ENCODE peak calls at places on chromosomes 1 and 21, in seven cellular contexts. K is sigmoid colon, C is ovary, P is A549, H is lung, M is astrocyte, X is heart right ventricle. N is an unnamed sample.

GRCh38 chr1:149888160-149888998 is 11.0 kb upstream of the BOLA1 start:
- DNase-seq in K (peak), H (peak), X (peak), M (peak), P (peak), C (peak), N (peak)

GRCh38 chr1:193068013-193068412 is 8.6 kb downstream of the RO60 start:
- DNase-seq in P (no peak), H (no peak), X (no peak), K (no peak), C (no peak), M (no peak), N (no peak)

GRCh38 chr1:168135982-168136708 is 585 bp downstream of the GPR161 start:
- DNase-seq in K (peak), H (no peak), M (no peak), P (peak), C (peak), X (no peak), N (no peak)

GRCh38 chr1:200410566-200410878 is 686 bp upstream of the ZNF281 start:
- DNase-seq in K (no peak), P (no peak), M (peak), X (no peak), C (no peak), H (no peak), N (no peak)

GRCh38 chr1:71023515-71023914 is 24.1 kb downstream of the PTGER3 start:
- DNase-seq in M (no peak), C (no peak), P (no peak), K (no peak), X (no peak), H (no peak), N (no peak)

GRCh38 chr1:186841599-186841998 is 12.8 kb downstream of the PLA2G4A start:
- DNase-seq in C (no peak), X (no peak), P (no peak), M (peak), H (no peak), K (no peak), N (no peak)

GRCh38 chr1:29083318-29084195 is 40.1 kb downstream of the TMEM200B start:
- DNase-seq in X (no peak), H (no peak), C (no peak), K (no peak), P (no peak), M (no peak), N (no peak)

GRCh38 chr1:22412932-22413727 is 38.5 kb upstream of the ZBTB40 start:
- DNase-seq in M (no peak), K (no peak), X (no peak), H (no peak), P (no peak), C (no peak), N (no peak)

GRCh38 chr1:154546264-154547043 is 12.0 kb downstream of the UBE2Q1 start:
- DNase-seq in H (peak), M (no peak), K (peak), X (peak), P (peak), C (peak), N (no peak)

GRCh38 chr1:93080424-93080823 is 1.3 kb downstream of the MTF2 start:
- DNase-seq in K (no peak), H (no peak), P (peak), M (peak), X (no peak), C (no peak), N (no peak)

GRCh38 chr1:179785025-179785424 is 41.9 kb downstream of the FAM163A start:
- DNase-seq in H (no peak), M (peak), C (no peak), X (no peak), K (no peak), P (no peak), N (no peak)

GRCh38 chr1:198496216-198497143 is 44.0 kb downstream of the ATP6V1G3 start:
- DNase-seq in X (no peak), C (no peak), K (no peak), M (peak), H (no peak), P (no peak), N (no peak)

GRCh38 chr1:1305300-1306069 is 2.2 kb downstream of the ACAP3 start:
- DNase-seq in M (peak), X (peak), H (peak), C (peak), K (peak), P (peak), N (no peak)

GRCh38 chr21:17775431-17776126 is 43.6 kb downstream of the C21orf91 start:
- DNase-seq in H (no peak), X (no peak), P (no peak), M (no peak), K (no peak), C (no peak), N (no peak)

GRCh38 chr1:209008586-209008985 is 574.9 kb upstream of the CAMK1G start:
- DNase-seq in C (no peak), P (no peak), X (no peak), K (no peak), M (no peak), H (no peak), N (no peak)

GRCh38 chr1:218347316-218347712 is 2.2 kb downstream of the TGFB2 start:
- DNase-seq in C (peak), X (no peak), H (no peak), K (peak), P (peak), M (peak), N (no peak)

GRCh38 chr1:163844393-163844948 is 522.7 kb downstream of the NUF2 start:
- DNase-seq in H (no peak), M (peak), K (no peak), P (no peak), X (no peak), C (no peak), N (no peak)

GRCh38 chr1:9723926-9724325 is 72.4 kb downstream of the PIK3CD start:
- DNase-seq in K (no peak), C (no peak), P (no peak), H (no peak), X (no peak), M (no peak), N (no peak)

GRCh38 chr1:1917995-1918900 is 831 bp downstream of the TMEM52 start:
- DNase-seq in X (no peak), C (peak), H (no peak), M (no peak), P (no peak), K (peak), N (no peak)

GRCh38 chr1:60037669-60038068 is 35.9 kb downstream of the C1orf87 start:
- DNase-seq in M (no peak), H (no peak), X (no peak), P (no peak), C (no peak), K (no peak), N (no peak)

GRCh38 chr1:226444901-226445300 is 37.0 kb upstream of the PARP1 start:
- DNase-seq in H (no peak), K (no peak), X (no peak), P (no peak), M (no peak), C (no peak), N (no peak)

GRCh38 chr1:192968323-192968722 is 90.8 kb downstream of the UCHL5 start:
- DNase-seq in P (no peak), X (no peak), H (no peak), K (no peak), C (no peak), M (no peak), N (no peak)

GRCh38 chr1:119729044-119729443 is 17.3 kb downstream of the PHGDH start:
- DNase-seq in P (no peak), H (no peak), K (no peak), C (no peak), M (no peak), X (no peak), N (no peak)

GRCh38 chr1:113252166-113252565 is 138.1 kb upstream of the MAGI3 start:
- DNase-seq in X (no peak), M (no peak), H (no peak), C (no peak), K (no peak), P (no peak), N (no peak)

GRCh38 chr1:227946624-227947424 is 908 bp downstream of the WNT9A start:
- DNase-seq in X (peak), K (peak), H (peak), M (peak), P (peak), C (peak), N (peak)

GRCh38 chr1:157505481-157506272 is 46.6 kb downstream of the FCRL5 start:
- DNase-seq in X (peak), P (peak), C (no peak), K (no peak), H (peak), M (peak), N (no peak)

GRCh38 chr1:47983677-47984076 is 13.5 kb downstream of the TRABD2B start:
- DNase-seq in X (no peak), M (no peak), H (no peak), P (no peak), C (no peak), K (no peak), N (no peak)

GRCh38 chr1:168842306-168842705 is 113.3 kb upstream of the DPT start:
- DNase-seq in C (no peak), P (no peak), M (no peak), H (no peak), K (no peak), X (no peak), N (no peak)

GRCh38 chr1:57860333-57860732 is 436.5 kb upstream of the DAB1 start:
- DNase-seq in K (no peak), X (no peak), H (no peak), P (no peak), C (no peak), M (no peak), N (no peak)

GRCh38 chr1:191284175-191284574 is 806.5 kb upstream of the BRINP3 start:
- DNase-seq in M (no peak), P (no peak), K (no peak), X (no peak), H (no peak), C (no peak), N (no peak)

GRCh38 chr1:186763107-186763506 is 65.6 kb upstream of the PLA2G4A start:
- DNase-seq in X (no peak), C (no peak), K (no peak), M (peak), H (no peak), P (peak), N (no peak)

GRCh38 chr1:80657048-80657653 is 1143.6 kb upstream of the ADGRL2 start:
- DNase-seq in X (no peak), M (no peak), H (no peak), C (no peak), P (peak), K (no peak), N (no peak)

GRCh38 chr1:80657707-80658106 is 1143.0 kb upstream of the ADGRL2 start:
- DNase-seq in M (no peak), P (no peak), H (no peak), C (no peak), K (no peak), X (no peak), N (no peak)

GRCh38 chr1:80656628-80657019 is 1144.1 kb upstream of the ADGRL2 start:
- DNase-seq in C (no peak), H (no peak), P (peak), M (peak), X (no peak), K (no peak), N (no peak)

DNA sequence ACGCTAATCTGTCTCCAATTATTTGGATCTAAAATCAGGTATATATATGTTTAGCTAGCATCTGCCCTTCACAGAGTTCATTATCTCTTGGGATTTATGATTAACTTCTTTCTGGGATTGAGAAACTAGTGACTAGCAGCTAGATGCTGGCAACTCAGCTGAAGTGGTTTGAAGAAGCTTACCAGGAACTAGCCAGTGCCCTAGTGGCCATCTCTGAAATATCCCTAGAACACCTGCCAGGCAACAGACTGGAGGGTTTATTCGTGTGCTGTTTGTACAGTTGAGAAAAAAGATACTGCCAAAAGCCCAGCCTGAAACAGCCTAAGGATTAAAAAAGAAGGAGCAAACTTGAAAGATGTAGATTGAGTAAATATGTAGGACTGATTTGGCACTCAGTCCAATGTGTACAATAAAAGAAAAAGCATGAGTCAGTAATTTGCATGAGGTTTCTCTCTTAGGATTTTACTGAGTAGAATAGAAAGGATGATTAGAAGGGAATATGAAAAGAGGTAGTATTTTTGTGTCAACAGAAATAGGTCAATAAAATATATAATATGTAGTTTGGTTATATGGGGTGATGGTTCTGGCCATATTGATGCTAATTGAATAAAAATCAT is 1144.6 kb upstream of the ADGRL2 start:
- DNase-seq in P (peak), C (no peak), K (no peak), X (no peak), M (no peak), H (no peak), N (no peak)
- TF ChIP-seq CTCF in P (peak), C (no peak), K (no peak), X (no peak), M (peak), H (no peak), N (no peak)

GRCh38 chr1:74611887-74612286 is 61.7 kb downstream of the ERICH3 start:
- DNase-seq in M (no peak), X (no peak), K (no peak), H (no peak), C (no peak), P (no peak), N (no peak)
- H3K27ac ChIP-seq in M (no peak), X (no peak), K (no peak), H (no peak), C (no peak), P (no peak), N (no peak)

GRCh38 chr1:160951443-160952128 is 3.0 kb downstream of the ITLN2 start:
- DNase-seq in H (peak), M (no peak), K (no peak), X (peak), C (peak), P (peak), N (no peak)
- TF ChIP-seq CTCF in H (peak), M (peak), K (no peak), X (peak), C (no peak), P (peak), N (peak)

GRCh38 chr1:27418786-27419185 is 26.4 kb downstream of the GPR3 start:
- DNase-seq in H (no peak), P (no peak), M (no peak), X (no peak), C (no peak), K (no peak), N (no peak)

GRCh38 chr1:27413004-27413403 is 20.6 kb downstream of the GPR3 start:
- DNase-seq in C (no peak), P (no peak), K (no peak), M (no peak), X (no peak), H (no peak), N (no peak)

GRCh38 chr1:27412502-27412901 is 20.1 kb downstream of the GPR3 start:
- DNase-seq in P (no peak), K (no peak), C (no peak), M (no peak), X (no peak), H (no peak), N (no peak)

GRCh38 chr1:27418326-27418761 is 25.9 kb downstream of the GPR3 start:
- DNase-seq in K (peak), X (peak), H (peak), C (peak), M (peak), P (peak), N (peak)

GRCh38 chr1:27416387-27417111 is 24.1 kb downstream of the GPR3 start:
- DNase-seq in M (peak), H (no peak), X (peak), C (no peak), K (no peak), P (peak), N (no peak)
- H3K27ac ChIP-seq in M (no peak), H (peak), X (no peak), C (no peak), K (peak), P (no peak), N (peak)

GRCh38 chr1:15186073-15186845 is 32.7 kb downstream of the TMEM51 start:
- DNase-seq in X (no peak), K (no peak), M (no peak), H (no peak), P (no peak), C (no peak), N (no peak)
- TF ChIP-seq CTCF in X (no peak), K (no peak), M (no peak), H (no peak), P (no peak), C (no peak), N (no peak)

GRCh38 chr1:234840843-234841242 is 230.9 kb upstream of the IRF2BP2 start:
- DNase-seq in K (no peak), H (no peak), M (no peak), P (peak), C (no peak), X (no peak), N (no peak)

GRCh38 chr1:234840253-234840652 is 230.3 kb upstream of the IRF2BP2 start:
- DNase-seq in C (no peak), K (no peak), H (no peak), X (no peak), M (no peak), P (no peak), N (no peak)

GRCh38 chr1:234842726-234843641 is 233.0 kb upstream of the IRF2BP2 start:
- DNase-seq in X (peak), C (no peak), P (no peak), K (no peak), H (no peak), M (peak), N (no peak)

GRCh38 chr1:234839663-234840062 is 229.7 kb upstream of the IRF2BP2 start:
- DNase-seq in M (no peak), H (no peak), C (no peak), X (no peak), P (peak), K (no peak), N (no peak)

DNA sequence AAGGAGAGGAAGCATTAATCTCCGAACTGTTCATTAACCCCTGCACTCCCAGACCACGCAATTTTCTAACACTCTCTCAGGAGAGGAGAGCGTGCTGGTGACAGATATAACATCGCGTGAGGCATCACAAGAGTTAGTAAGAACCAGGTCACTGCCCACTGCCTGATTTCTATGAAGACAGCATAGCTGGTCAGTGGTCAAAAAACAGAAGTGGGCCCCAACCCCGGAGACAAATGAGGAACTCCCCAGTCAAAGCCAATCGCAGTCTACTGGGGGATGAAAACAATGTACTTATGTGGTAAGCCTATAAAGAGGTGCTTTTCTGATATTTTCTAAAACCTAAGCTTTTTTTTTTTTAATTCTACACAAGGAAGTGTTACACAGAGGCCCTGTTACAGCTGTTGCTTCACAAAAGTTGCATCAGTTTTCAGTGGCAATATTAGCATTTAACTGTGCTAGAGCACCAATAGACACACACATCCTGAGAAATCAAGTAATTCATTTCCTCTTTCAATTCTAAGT is 231.8 kb upstream of the IRF2BP2 start:
- DNase-seq in C (no peak), K (no peak), M (no peak), P (no peak), X (peak), H (peak), N (no peak)
- H3K27ac ChIP-seq in C (no peak), K (no peak), M (no peak), P (peak), X (no peak), H (no peak), N (peak)

GRCh38 chr1:223628233-223628632 is 37.3 kb downstream of the CAPN8 start:
- DNase-seq in P (peak), X (no peak), C (peak), K (no peak), M (peak), H (peak), N (no peak)
- TF ChIP-seq CTCF in P (peak), X (peak), C (no peak), K (no peak), M (peak), H (no peak), N (peak)

N was measured in coronary artery.